ENCODE peak calls at places on chromosomes 6 and 20, in six cellular contexts. One of them, this sample, is unnamed.

GRCh38 chr6:84847349-84848160 is 83.2 kb upstream of the TBX18 start:
- DNase-seq in psoas muscle: no peak
- DNase-seq in HEK293T: peak; percentile 10
- DNase-seq in GM20000: no peak
- DNase-seq in SW480: no peak
- DNase-seq in stimulated activated CD4-positive, alpha-beta T cell treated with anti-CD3 and anti-CD28 coated beads, TNF-alpha, amount 100 ng/mL, for 24 hours: no peak
- DNase-seq in this sample: no peak

GRCh38 chr6:99822741-99823512 is 171.1 kb downstream of the MCHR2 start:
- DNase-seq in stimulated activated CD4-positive, alpha-beta T cell treated with anti-CD3 and anti-CD28 coated beads, TNF-alpha, amount 100 ng/mL, for 24 hours: no peak
- DNase-seq in GM20000: peak; percentile 47
- DNase-seq in SW480: peak; percentile 76
- DNase-seq in psoas muscle: no peak
- DNase-seq in HEK293T: peak; percentile 47
- DNase-seq in this sample: no peak

GRCh38 chr6:83192871-83193746 is at the start of the genes PGM3 and RWDD2A:
- DNase-seq in psoas muscle: peak; percentile 92
- DNase-seq in GM20000: peak; percentile 99
- DNase-seq in SW480: peak; percentile 76
- DNase-seq in HEK293T: peak; percentile 95
- DNase-seq in stimulated activated CD4-positive, alpha-beta T cell treated with anti-CD3 and anti-CD28 coated beads, TNF-alpha, amount 100 ng/mL, for 24 hours: peak; percentile 85
- DNase-seq in this sample: peak; percentile 93

GRCh38 chr20:50286609-50287008 is 96.0 kb downstream of the CEBPB start:
- DNase-seq in HEK293T: peak; percentile 48
- DNase-seq in SW480: peak; percentile 64
- DNase-seq in GM20000: peak; percentile 75
- DNase-seq in psoas muscle: peak; percentile 82
- DNase-seq in stimulated activated CD4-positive, alpha-beta T cell treated with anti-CD3 and anti-CD28 coated beads, TNF-alpha, amount 100 ng/mL, for 24 hours: peak; percentile 17
- DNase-seq in this sample: peak; percentile 23

GRCh38 chr6:85911067-85911466 is 268.4 kb upstream of the SYNCRIP start:
- DNase-seq in HEK293T: no peak
- DNase-seq in stimulated activated CD4-positive, alpha-beta T cell treated with anti-CD3 and anti-CD28 coated beads, TNF-alpha, amount 100 ng/mL, for 24 hours: no peak
- DNase-seq in psoas muscle: no peak
- DNase-seq in SW480: no peak
- DNase-seq in GM20000: no peak
- DNase-seq in this sample: no peak

GRCh38 chr20:25863536-25864325 is 167.1 kb upstream of the ZNF337 start:
- DNase-seq in psoas muscle: no peak
- DNase-seq in SW480: peak; percentile 53
- DNase-seq in GM20000: no peak
- DNase-seq in stimulated activated CD4-positive, alpha-beta T cell treated with anti-CD3 and anti-CD28 coated beads, TNF-alpha, amount 100 ng/mL, for 24 hours: no peak
- DNase-seq in HEK293T: no peak
- DNase-seq in this sample: no peak

GRCh38 chr20:45372646-45373352 is 5.3 kb downstream of the TP53TG5 start:
- DNase-seq in HEK293T: no peak
- DNase-seq in SW480: no peak
- DNase-seq in stimulated activated CD4-positive, alpha-beta T cell treated with anti-CD3 and anti-CD28 coated beads, TNF-alpha, amount 100 ng/mL, for 24 hours: no peak
- DNase-seq in GM20000: no peak
- DNase-seq in psoas muscle: peak; percentile 74
- DNase-seq in this sample: no peak

GRCh38 chr20:5691918-5692618 is 58.1 kb upstream of the SHLD1 start:
- DNase-seq in SW480: no peak
- DNase-seq in GM20000: peak; percentile 80
- DNase-seq in stimulated activated CD4-positive, alpha-beta T cell treated with anti-CD3 and anti-CD28 coated beads, TNF-alpha, amount 100 ng/mL, for 24 hours: no peak
- DNase-seq in HEK293T: no peak
- DNase-seq in psoas muscle: no peak
- DNase-seq in this sample: no peak

GRCh38 chr6:3013901-3014674 is 14.4 kb downstream of the NQO2 start:
- DNase-seq in GM20000: no peak
- DNase-seq in HEK293T: no peak
- DNase-seq in stimulated activated CD4-positive, alpha-beta T cell treated with anti-CD3 and anti-CD28 coated beads, TNF-alpha, amount 100 ng/mL, for 24 hours: no peak
- DNase-seq in SW480: no peak
- DNase-seq in psoas muscle: no peak
- DNase-seq in this sample: no peak

GRCh38 chr6:79005497-79005896 is 72.6 kb downstream of the PHIP start:
- DNase-seq in GM20000: no peak
- DNase-seq in HEK293T: no peak
- DNase-seq in stimulated activated CD4-positive, alpha-beta T cell treated with anti-CD3 and anti-CD28 coated beads, TNF-alpha, amount 100 ng/mL, for 24 hours: no peak
- DNase-seq in SW480: no peak
- DNase-seq in psoas muscle: no peak
- DNase-seq in this sample: no peak

GRCh38 chr6:104589940-104590339 is 269.8 kb downstream of the HACE1 start:
- DNase-seq in GM20000: no peak
- DNase-seq in SW480: no peak
- DNase-seq in stimulated activated CD4-positive, alpha-beta T cell treated with anti-CD3 and anti-CD28 coated beads, TNF-alpha, amount 100 ng/mL, for 24 hours: no peak
- DNase-seq in HEK293T: no peak
- DNase-seq in psoas muscle: no peak
- DNase-seq in this sample: no peak

GRCh38 chr6:16257999-16258708 is 19.8 kb downstream of the GMPR start:
- DNase-seq in SW480: no peak
- DNase-seq in HEK293T: no peak
- DNase-seq in psoas muscle: no peak
- DNase-seq in stimulated activated CD4-positive, alpha-beta T cell treated with anti-CD3 and anti-CD28 coated beads, TNF-alpha, amount 100 ng/mL, for 24 hours: no peak
- DNase-seq in GM20000: no peak
- DNase-seq in this sample: no peak

GRCh38 chr6:111714403-111715270 is 109.0 kb upstream of the TRAF3IP2 start:
- DNase-seq in stimulated activated CD4-positive, alpha-beta T cell treated with anti-CD3 and anti-CD28 coated beads, TNF-alpha, amount 100 ng/mL, for 24 hours: no peak
- DNase-seq in psoas muscle: no peak
- DNase-seq in HEK293T: no peak
- DNase-seq in SW480: no peak
- DNase-seq in GM20000: no peak
- DNase-seq in this sample: no peak

GRCh38 chr6:151501511-151502136 is 7.8 kb downstream of the CCDC170 start:
- DNase-seq in HEK293T: no peak
- DNase-seq in stimulated activated CD4-positive, alpha-beta T cell treated with anti-CD3 and anti-CD28 coated beads, TNF-alpha, amount 100 ng/mL, for 24 hours: no peak
- DNase-seq in GM20000: no peak
- DNase-seq in SW480: peak; percentile 68
- DNase-seq in psoas muscle: no peak
- DNase-seq in this sample: no peak

GRCh38 chr6:141103246-141103645 is 1029.5 kb upstream of the GJE1 start:
- DNase-seq in GM20000: no peak
- DNase-seq in HEK293T: no peak
- DNase-seq in stimulated activated CD4-positive, alpha-beta T cell treated with anti-CD3 and anti-CD28 coated beads, TNF-alpha, amount 100 ng/mL, for 24 hours: no peak
- DNase-seq in psoas muscle: no peak
- DNase-seq in SW480: no peak
- DNase-seq in this sample: no peak

GRCh38 chr6:37115236-37115894 is 54.6 kb upstream of the PIM1 start:
- DNase-seq in stimulated activated CD4-positive, alpha-beta T cell treated with anti-CD3 and anti-CD28 coated beads, TNF-alpha, amount 100 ng/mL, for 24 hours: no peak
- DNase-seq in SW480: no peak
- DNase-seq in HEK293T: no peak
- DNase-seq in psoas muscle: no peak
- DNase-seq in GM20000: no peak
- DNase-seq in this sample: no peak

GRCh38 chr20:61896058-61896961 is 169.4 kb downstream of the TAF4 start:
- DNase-seq in SW480: peak; percentile 42
- DNase-seq in psoas muscle: peak; percentile 57
- DNase-seq in GM20000: peak; percentile 74
- DNase-seq in stimulated activated CD4-positive, alpha-beta T cell treated with anti-CD3 and anti-CD28 coated beads, TNF-alpha, amount 100 ng/mL, for 24 hours: peak; percentile 20
- DNase-seq in HEK293T: peak; percentile 79
- DNase-seq in this sample: no peak

GRCh38 chr20:41180599-41181333 is 43.4 kb downstream of the PLCG1 start:
- DNase-seq in stimulated activated CD4-positive, alpha-beta T cell treated with anti-CD3 and anti-CD28 coated beads, TNF-alpha, amount 100 ng/mL, for 24 hours: no peak
- DNase-seq in psoas muscle: no peak
- DNase-seq in HEK293T: no peak
- DNase-seq in SW480: no peak
- DNase-seq in GM20000: no peak
- DNase-seq in this sample: no peak

GRCh38 chr6:111781055-111781708 is 92.1 kb downstream of the FYN start:
- DNase-seq in stimulated activated CD4-positive, alpha-beta T cell treated with anti-CD3 and anti-CD28 coated beads, TNF-alpha, amount 100 ng/mL, for 24 hours: no peak
- DNase-seq in HEK293T: no peak
- DNase-seq in SW480: no peak
- DNase-seq in psoas muscle: no peak
- DNase-seq in GM20000: no peak
- DNase-seq in this sample: no peak

GRCh38 chr20:62266851-62267250 is 28.5 kb downstream of the OSBPL2 start:
- DNase-seq in stimulated activated CD4-positive, alpha-beta T cell treated with anti-CD3 and anti-CD28 coated beads, TNF-alpha, amount 100 ng/mL, for 24 hours: no peak
- DNase-seq in HEK293T: no peak
- DNase-seq in GM20000: no peak
- DNase-seq in SW480: no peak
- DNase-seq in psoas muscle: no peak
- DNase-seq in this sample: no peak

GRCh38 chr6:90193359-90193758 is 103.3 kb downstream of the BACH2 start:
- DNase-seq in SW480: no peak
- DNase-seq in HEK293T: no peak
- DNase-seq in psoas muscle: no peak
- DNase-seq in stimulated activated CD4-positive, alpha-beta T cell treated with anti-CD3 and anti-CD28 coated beads, TNF-alpha, amount 100 ng/mL, for 24 hours: no peak
- DNase-seq in GM20000: no peak
- DNase-seq in this sample: no peak

GRCh38 chr6:93580441-93580840 is 161.1 kb upstream of the EPHA7 start:
- DNase-seq in SW480: peak; percentile 9
- DNase-seq in stimulated activated CD4-positive, alpha-beta T cell treated with anti-CD3 and anti-CD28 coated beads, TNF-alpha, amount 100 ng/mL, for 24 hours: no peak
- DNase-seq in HEK293T: no peak
- DNase-seq in psoas muscle: no peak
- DNase-seq in GM20000: no peak
- DNase-seq in this sample: no peak

GRCh38 chr20:61629361-61630239 is 377.5 kb downstream of the CDH4 start:
- DNase-seq in GM20000: no peak
- DNase-seq in psoas muscle: no peak
- DNase-seq in stimulated activated CD4-positive, alpha-beta T cell treated with anti-CD3 and anti-CD28 coated beads, TNF-alpha, amount 100 ng/mL, for 24 hours: no peak
- DNase-seq in HEK293T: no peak
- DNase-seq in SW480: no peak
- DNase-seq in this sample: peak; percentile 39

This sample was measured in right lobe of liver.